ENCODE peak calls at places on chromosome 20, in five cellular contexts. One of them, this sample, is unnamed.

GRCh38 chr20:41032243-41032642 is 3.6 kb downstream of the TOP1 start:
- DNase-seq in A673: no peak
- DNase-seq in spleen: no peak
- DNase-seq in nephron progenitor cell: no peak
- DNase-seq in CD4-positive, alpha-beta T cell: no peak
- DNase-seq in this sample: no peak

GRCh38 chr20:10217517-10218410 is 866 bp upstream of the SNAP25 start:
- DNase-seq in A673: peak; percentile 63
- DNase-seq in spleen: no peak
- DNase-seq in nephron progenitor cell: peak; percentile 70
- DNase-seq in CD4-positive, alpha-beta T cell: no peak
- DNase-seq in this sample: peak; percentile 11

GRCh38 chr20:4326194-4327065 is 311.1 kb upstream of the RNF24 start:
- DNase-seq in A673: peak; percentile 22
- DNase-seq in spleen: no peak
- DNase-seq in nephron progenitor cell: no peak
- DNase-seq in CD4-positive, alpha-beta T cell: no peak
- DNase-seq in this sample: peak; percentile 93

GRCh38 chr20:7879883-7880282 is 60.4 kb downstream of the HAO1 start:
- DNase-seq in A673: no peak
- DNase-seq in spleen: no peak
- DNase-seq in nephron progenitor cell: no peak
- DNase-seq in CD4-positive, alpha-beta T cell: no peak
- DNase-seq in this sample: peak; percentile 69

GRCh38 chr20:20498081-20498861 is 130.4 kb downstream of the INSM1 start:
- DNase-seq in A673: peak; percentile 70
- DNase-seq in spleen: no peak
- DNase-seq in nephron progenitor cell: no peak
- DNase-seq in CD4-positive, alpha-beta T cell: no peak
- DNase-seq in this sample: no peak

GRCh38 chr20:59194023-59194935 is 30.7 kb downstream of the ZNF831 start:
- DNase-seq in A673: no peak
- DNase-seq in spleen: no peak
- DNase-seq in nephron progenitor cell: no peak
- DNase-seq in CD4-positive, alpha-beta T cell: no peak
- DNase-seq in this sample: no peak

GRCh38 chr20:62310757-62311121 is 7.9 kb downstream of the ADRM1 start:
- DNase-seq in A673: no peak
- DNase-seq in spleen: no peak
- DNase-seq in nephron progenitor cell: no peak
- DNase-seq in CD4-positive, alpha-beta T cell: no peak
- DNase-seq in this sample: no peak

GRCh38 chr20:33392016-33392415 is 9.3 kb downstream of the CDK5RAP1 start:
- DNase-seq in A673: peak; percentile 93
- DNase-seq in spleen: no peak
- DNase-seq in nephron progenitor cell: peak; percentile 29
- DNase-seq in CD4-positive, alpha-beta T cell: no peak
- DNase-seq in this sample: no peak

GRCh38 chr20:36298795-36299339 is 7.3 kb upstream of the DLGAP4 start:
- DNase-seq in A673: no peak
- DNase-seq in spleen: no peak
- DNase-seq in nephron progenitor cell: no peak
- DNase-seq in CD4-positive, alpha-beta T cell: no peak
- DNase-seq in this sample: no peak

GRCh38 chr20:38117635-38118034 is 47.4 kb downstream of the TGM2 start:
- DNase-seq in A673: no peak
- DNase-seq in spleen: no peak
- DNase-seq in nephron progenitor cell: no peak
- DNase-seq in CD4-positive, alpha-beta T cell: no peak
- DNase-seq in this sample: no peak

GRCh38 chr20:40778894-40779496 is 90.0 kb upstream of the MAFB start:
- DNase-seq in A673: no peak
- DNase-seq in spleen: no peak
- DNase-seq in nephron progenitor cell: no peak
- DNase-seq in CD4-positive, alpha-beta T cell: no peak
- DNase-seq in this sample: peak; percentile 36

GRCh38 chr20:37408930-37409210 is 62.9 kb downstream of the SRC start:
- DNase-seq in A673: no peak
- DNase-seq in spleen: no peak
- DNase-seq in nephron progenitor cell: no peak
- DNase-seq in CD4-positive, alpha-beta T cell: no peak
- DNase-seq in this sample: no peak

GRCh38 chr20:62666736-62667529 is 24.6 kb downstream of the SLCO4A1 start:
- DNase-seq in A673: peak; percentile 39
- DNase-seq in spleen: no peak
- DNase-seq in nephron progenitor cell: no peak
- DNase-seq in CD4-positive, alpha-beta T cell: no peak
- DNase-seq in this sample: no peak

GRCh38 chr20:856361-856775 is 22.9 kb downstream of the FAM110A start:
- DNase-seq in A673: no peak
- DNase-seq in spleen: no peak
- DNase-seq in nephron progenitor cell: no peak
- DNase-seq in CD4-positive, alpha-beta T cell: peak; percentile 34
- DNase-seq in this sample: no peak

GRCh38 chr20:63553933-63554290 is at the start of gene FNDC11:
- DNase-seq in A673: peak; percentile 48
- DNase-seq in spleen: peak; percentile 91
- DNase-seq in nephron progenitor cell: peak; percentile 81
- DNase-seq in CD4-positive, alpha-beta T cell: peak; percentile 12
- DNase-seq in this sample: no peak

GRCh38 chr20:50248104-50248631 is 57.5 kb downstream of the CEBPB start:
- DNase-seq in A673: no peak
- DNase-seq in spleen: no peak
- DNase-seq in nephron progenitor cell: no peak
- DNase-seq in CD4-positive, alpha-beta T cell: no peak
- DNase-seq in this sample: peak; percentile 77

GRCh38 chr20:50425076-50425475 is 85.1 kb upstream of the PTPN1 start:
- DNase-seq in A673: peak; percentile 65
- DNase-seq in spleen: no peak
- DNase-seq in nephron progenitor cell: no peak
- DNase-seq in CD4-positive, alpha-beta T cell: no peak
- DNase-seq in this sample: peak; percentile 74

GRCh38 chr20:41387433-41387832 is 20.8 kb upstream of the EMILIN3 start:
- DNase-seq in A673: no peak
- DNase-seq in spleen: peak; percentile 24
- DNase-seq in nephron progenitor cell: peak; percentile 52
- DNase-seq in CD4-positive, alpha-beta T cell: no peak
- DNase-seq in this sample: no peak

GRCh38 chr20:58213112-58213511 is 15.3 kb downstream of the ANKRD60 start:
- DNase-seq in A673: no peak
- DNase-seq in spleen: peak; percentile 35
- DNase-seq in nephron progenitor cell: no peak
- DNase-seq in CD4-positive, alpha-beta T cell: no peak
- DNase-seq in this sample: no peak

GRCh38 chr20:10675456-10675848 is 1.7 kb upstream of the JAG1 start:
- DNase-seq in A673: no peak
- DNase-seq in spleen: no peak
- DNase-seq in nephron progenitor cell: no peak
- DNase-seq in CD4-positive, alpha-beta T cell: no peak
- DNase-seq in this sample: no peak

GRCh38 chr20:29408034-29408695 is 1849.3 kb upstream of the DEFB115 start:
- DNase-seq in A673: no peak
- DNase-seq in spleen: no peak
- DNase-seq in nephron progenitor cell: no peak
- DNase-seq in CD4-positive, alpha-beta T cell: no peak
- DNase-seq in this sample: no peak

GRCh38 chr20:14069796-14070195 is 74.5 kb downstream of the MACROD2 start:
- DNase-seq in A673: no peak
- DNase-seq in spleen: no peak
- DNase-seq in nephron progenitor cell: no peak
- DNase-seq in CD4-positive, alpha-beta T cell: no peak
- DNase-seq in this sample: peak; percentile 29

GRCh38 chr20:57865266-57865665 is 155.5 kb upstream of the PMEPA1 start:
- DNase-seq in A673: no peak
- DNase-seq in spleen: no peak
- DNase-seq in nephron progenitor cell: no peak
- DNase-seq in CD4-positive, alpha-beta T cell: no peak
- DNase-seq in this sample: no peak

GRCh38 chr20:29740951-29741593 is 1516.4 kb upstream of the DEFB115 start:
- DNase-seq in A673: no peak
- DNase-seq in spleen: no peak
- DNase-seq in nephron progenitor cell: no peak
- DNase-seq in CD4-positive, alpha-beta T cell: no peak
- DNase-seq in this sample: no peak

GRCh38 chr20:62018437-62019143 is 47.1 kb downstream of the TAF4 start:
- DNase-seq in A673: no peak
- DNase-seq in spleen: no peak
- DNase-seq in nephron progenitor cell: no peak
- DNase-seq in CD4-positive, alpha-beta T cell: no peak
- DNase-seq in this sample: no peak

GRCh38 chr20:10573273-10573950 is 100.4 kb downstream of the JAG1 start:
- DNase-seq in A673: no peak
- DNase-seq in spleen: no peak
- DNase-seq in nephron progenitor cell: no peak
- DNase-seq in CD4-positive, alpha-beta T cell: no peak
- DNase-seq in this sample: no peak

DNA sequence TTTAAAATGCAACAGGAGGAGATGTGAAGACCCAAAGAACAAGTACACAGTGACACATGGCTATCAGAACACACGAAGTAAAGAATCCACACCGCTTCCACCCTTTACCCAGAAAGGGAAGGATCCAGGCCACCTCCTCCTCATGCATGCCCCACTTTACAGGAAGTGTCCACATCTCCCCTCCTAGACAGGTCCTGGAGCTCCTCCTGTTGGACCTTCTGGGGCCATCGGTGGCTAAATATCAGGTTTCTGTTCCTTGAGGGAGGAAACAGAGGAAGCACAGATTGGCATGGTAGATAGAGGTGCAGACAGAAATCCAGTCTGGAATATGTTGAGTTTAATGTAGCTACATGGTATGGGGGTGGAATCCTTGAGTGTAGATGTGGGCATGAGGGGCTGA is 10.9 kb downstream of the NINL start:
- DNase-seq in A673: peak; percentile 11
- DNase-seq in spleen: peak; percentile 19
- DNase-seq in nephron progenitor cell: no peak
- DNase-seq in CD4-positive, alpha-beta T cell: no peak
- DNase-seq in this sample: peak; percentile 44
- TF ChIP-seq CTCF in A673: peak; percentile 22
- TF ChIP-seq CTCF in spleen: no peak
- TF ChIP-seq CTCF in nephron progenitor cell: no peak
- TF ChIP-seq CTCF in CD4-positive, alpha-beta T cell: no peak
- TF ChIP-seq CTCF in this sample: peak; percentile 16

GRCh38 chr20:54194724-54195438 is 13.0 kb upstream of the PFDN4 start:
- DNase-seq in A673: peak; percentile 11
- DNase-seq in spleen: no peak
- DNase-seq in nephron progenitor cell: no peak
- DNase-seq in CD4-positive, alpha-beta T cell: no peak
- DNase-seq in this sample: peak; percentile 20
- TF ChIP-seq CTCF in A673: no peak
- TF ChIP-seq CTCF in spleen: no peak
- TF ChIP-seq CTCF in nephron progenitor cell: no peak
- TF ChIP-seq CTCF in CD4-positive, alpha-beta T cell: no peak
- TF ChIP-seq CTCF in this sample: peak; percentile 23

GRCh38 chr20:25484224-25484846 is 76.9 kb downstream of the GINS1 start:
- DNase-seq in A673: no peak
- DNase-seq in spleen: no peak
- DNase-seq in nephron progenitor cell: no peak
- DNase-seq in CD4-positive, alpha-beta T cell: no peak
- DNase-seq in this sample: no peak
- TF ChIP-seq CTCF in A673: no peak
- TF ChIP-seq CTCF in spleen: no peak
- TF ChIP-seq CTCF in nephron progenitor cell: no peak
- TF ChIP-seq CTCF in CD4-positive, alpha-beta T cell: no peak
- TF ChIP-seq CTCF in this sample: no peak

GRCh38 chr20:54065601-54066038 is 4.8 kb downstream of the BCAS1 start:
- DNase-seq in A673: no peak
- DNase-seq in spleen: no peak
- DNase-seq in nephron progenitor cell: no peak
- DNase-seq in CD4-positive, alpha-beta T cell: no peak
- DNase-seq in this sample: no peak

GRCh38 chr20:54069501-54069971 is 858 bp downstream of the BCAS1 start:
- DNase-seq in A673: peak; percentile 41
- DNase-seq in spleen: no peak
- DNase-seq in nephron progenitor cell: no peak
- DNase-seq in CD4-positive, alpha-beta T cell: no peak
- DNase-seq in this sample: no peak

GRCh38 chr20:54068966-54069365 is 1.4 kb downstream of the BCAS1 start:
- DNase-seq in A673: no peak
- DNase-seq in spleen: no peak
- DNase-seq in nephron progenitor cell: no peak
- DNase-seq in CD4-positive, alpha-beta T cell: no peak
- DNase-seq in this sample: no peak

GRCh38 chr20:54068495-54068894 is 1.9 kb downstream of the BCAS1 start:
- DNase-seq in A673: no peak
- DNase-seq in spleen: no peak
- DNase-seq in nephron progenitor cell: no peak
- DNase-seq in CD4-positive, alpha-beta T cell: no peak
- DNase-seq in this sample: no peak

GRCh38 chr20:54067606-54068174 is 2.7 kb downstream of the BCAS1 start:
- DNase-seq in A673: peak; percentile 65
- DNase-seq in spleen: no peak
- DNase-seq in nephron progenitor cell: no peak
- DNase-seq in CD4-positive, alpha-beta T cell: no peak
- DNase-seq in this sample: no peak
- TF ChIP-seq CTCF in A673: no peak
- TF ChIP-seq CTCF in spleen: no peak
- TF ChIP-seq CTCF in nephron progenitor cell: no peak
- TF ChIP-seq CTCF in CD4-positive, alpha-beta T cell: no peak
- TF ChIP-seq CTCF in this sample: no peak